ENCODE peak calls at places on chromosomes 3 and 15, in eight cellular contexts. One of them, this sample, is unnamed.
A peak's percentile ranks its signal among the peaks of the same experiment; 100 is the strongest.

GRCh38 chr3:128768471-128768870 is 42.5 kb downstream of the RAB7A start:
- DNase-seq in IMR-90: no peak
- DNase-seq in body of pancreas: no peak
- DNase-seq in transverse colon: no peak
- DNase-seq in ovary: no peak
- DNase-seq in upper lobe of left lung: no peak
- DNase-seq in spleen: no peak
- DNase-seq in heart left ventricle: no peak
- DNase-seq in this sample: no peak

GRCh38 chr3:196563721-196564225 is 4.6 kb downstream of the WDR53 start:
- DNase-seq in spleen: no peak
- DNase-seq in transverse colon: no peak
- DNase-seq in heart left ventricle: no peak
- DNase-seq in IMR-90: peak; percentile 34
- DNase-seq in ovary: no peak
- DNase-seq in body of pancreas: no peak
- DNase-seq in upper lobe of left lung: no peak
- DNase-seq in this sample: no peak

GRCh38 chr15:77568960-77569646 is 63.6 kb downstream of the LINGO1 start:
- DNase-seq in ovary: peak; percentile 76
- DNase-seq in transverse colon: no peak
- DNase-seq in heart left ventricle: no peak
- DNase-seq in spleen: no peak
- DNase-seq in IMR-90: peak; percentile 11
- DNase-seq in upper lobe of left lung: no peak
- DNase-seq in body of pancreas: no peak
- DNase-seq in this sample: no peak

GRCh38 chr3:45135959-45136358 is 10.2 kb downstream of the CDCP1 start:
- DNase-seq in heart left ventricle: no peak
- DNase-seq in IMR-90: peak; percentile 41
- DNase-seq in transverse colon: no peak
- DNase-seq in body of pancreas: no peak
- DNase-seq in ovary: no peak
- DNase-seq in spleen: no peak
- DNase-seq in upper lobe of left lung: no peak
- DNase-seq in this sample: no peak

GRCh38 chr3:130960139-130960779 is 66.4 kb downstream of the ASTE1 start:
- DNase-seq in spleen: no peak
- DNase-seq in transverse colon: no peak
- DNase-seq in heart left ventricle: no peak
- DNase-seq in upper lobe of left lung: no peak
- DNase-seq in IMR-90: peak; percentile 56
- DNase-seq in ovary: no peak
- DNase-seq in body of pancreas: no peak
- DNase-seq in this sample: no peak

GRCh38 chr3:35602395-35602936 is 36.9 kb upstream of the ARPP21 start:
- DNase-seq in ovary: no peak
- DNase-seq in IMR-90: no peak
- DNase-seq in heart left ventricle: no peak
- DNase-seq in upper lobe of left lung: no peak
- DNase-seq in transverse colon: no peak
- DNase-seq in body of pancreas: no peak
- DNase-seq in spleen: no peak
- DNase-seq in this sample: no peak

GRCh38 chr15:78335985-78336384 is 4.2 kb upstream of the CRABP1 start:
- DNase-seq in spleen: peak; percentile 14
- DNase-seq in heart left ventricle: no peak
- DNase-seq in body of pancreas: no peak
- DNase-seq in IMR-90: no peak
- DNase-seq in transverse colon: no peak
- DNase-seq in upper lobe of left lung: no peak
- DNase-seq in ovary: no peak
- DNase-seq in this sample: no peak

GRCh38 chr3:41574900-41575299 is 375.6 kb downstream of the CTNNB1 start:
- DNase-seq in upper lobe of left lung: no peak
- DNase-seq in IMR-90: no peak
- DNase-seq in spleen: no peak
- DNase-seq in body of pancreas: no peak
- DNase-seq in heart left ventricle: no peak
- DNase-seq in ovary: no peak
- DNase-seq in transverse colon: no peak
- DNase-seq in this sample: no peak

GRCh38 chr3:194875581-194876402 is 190.1 kb downstream of the FAM43A start:
- DNase-seq in heart left ventricle: no peak
- DNase-seq in transverse colon: no peak
- DNase-seq in spleen: no peak
- DNase-seq in upper lobe of left lung: no peak
- DNase-seq in IMR-90: no peak
- DNase-seq in ovary: no peak
- DNase-seq in body of pancreas: no peak
- DNase-seq in this sample: peak; percentile 29

GRCh38 chr3:146469206-146470017 is at the start of gene PLSCR2:
- DNase-seq in body of pancreas: peak; percentile 89
- DNase-seq in ovary: peak; percentile 67
- DNase-seq in IMR-90: no peak
- DNase-seq in upper lobe of left lung: peak; percentile 88
- DNase-seq in transverse colon: peak; percentile 83
- DNase-seq in spleen: peak; percentile 95
- DNase-seq in heart left ventricle: peak; percentile 69
- DNase-seq in this sample: peak; percentile 85

GRCh38 chr15:39242345-39242744 is 338.5 kb upstream of the THBS1 start:
- DNase-seq in ovary: no peak
- DNase-seq in upper lobe of left lung: no peak
- DNase-seq in transverse colon: no peak
- DNase-seq in IMR-90: peak; percentile 47
- DNase-seq in heart left ventricle: no peak
- DNase-seq in body of pancreas: no peak
- DNase-seq in spleen: no peak
- DNase-seq in this sample: no peak

GRCh38 chr15:90838066-90838465 is 30.3 kb upstream of the FURIN start:
- DNase-seq in heart left ventricle: no peak
- DNase-seq in IMR-90: no peak
- DNase-seq in ovary: no peak
- DNase-seq in spleen: peak; percentile 87
- DNase-seq in transverse colon: peak; percentile 33
- DNase-seq in upper lobe of left lung: no peak
- DNase-seq in body of pancreas: no peak
- DNase-seq in this sample: no peak

GRCh38 chr3:52053307-52054304 is 2.8 kb downstream of the DUSP7 start:
- DNase-seq in spleen: peak; percentile 84
- DNase-seq in transverse colon: no peak
- DNase-seq in IMR-90: peak; percentile 29
- DNase-seq in upper lobe of left lung: no peak
- DNase-seq in ovary: peak; percentile 44
- DNase-seq in heart left ventricle: no peak
- DNase-seq in body of pancreas: peak; percentile 17
- DNase-seq in this sample: no peak

GRCh38 chr3:39637807-39638206 is 170.3 kb downstream of the MOBP start:
- DNase-seq in spleen: no peak
- DNase-seq in upper lobe of left lung: no peak
- DNase-seq in transverse colon: no peak
- DNase-seq in IMR-90: peak; percentile 48
- DNase-seq in heart left ventricle: no peak
- DNase-seq in ovary: no peak
- DNase-seq in body of pancreas: no peak
- DNase-seq in this sample: no peak

GRCh38 chr3:190076138-190076537 is 44.6 kb downstream of the P3H2 start:
- DNase-seq in transverse colon: no peak
- DNase-seq in heart left ventricle: no peak
- DNase-seq in body of pancreas: no peak
- DNase-seq in spleen: no peak
- DNase-seq in ovary: no peak
- DNase-seq in IMR-90: peak; percentile 21
- DNase-seq in upper lobe of left lung: no peak
- DNase-seq in this sample: no peak

GRCh38 chr3:128427175-128427857 is 39.4 kb downstream of the DNAJB8 start:
- DNase-seq in spleen: no peak
- DNase-seq in transverse colon: no peak
- DNase-seq in ovary: no peak
- DNase-seq in upper lobe of left lung: peak; percentile 39
- DNase-seq in heart left ventricle: no peak
- DNase-seq in IMR-90: no peak
- DNase-seq in body of pancreas: no peak
- DNase-seq in this sample: no peak

GRCh38 chr3:71454513-71455423 is 128.8 kb downstream of the FOXP1 start:
- DNase-seq in spleen: no peak
- DNase-seq in body of pancreas: no peak
- DNase-seq in transverse colon: no peak
- DNase-seq in ovary: no peak
- DNase-seq in IMR-90: no peak
- DNase-seq in heart left ventricle: no peak
- DNase-seq in upper lobe of left lung: no peak
- DNase-seq in this sample: no peak

GRCh38 chr3:175432338-175433025 is 573.3 kb downstream of the NAALADL2 start:
- DNase-seq in heart left ventricle: no peak
- DNase-seq in body of pancreas: no peak
- DNase-seq in upper lobe of left lung: no peak
- DNase-seq in spleen: no peak
- DNase-seq in transverse colon: no peak
- DNase-seq in IMR-90: peak; percentile 56
- DNase-seq in ovary: no peak
- DNase-seq in this sample: no peak

GRCh38 chr3:181879926-181880325 is 168.2 kb downstream of the SOX2 start:
- DNase-seq in spleen: no peak
- DNase-seq in upper lobe of left lung: no peak
- DNase-seq in ovary: no peak
- DNase-seq in body of pancreas: no peak
- DNase-seq in heart left ventricle: no peak
- DNase-seq in transverse colon: no peak
- DNase-seq in IMR-90: no peak
- DNase-seq in this sample: no peak

GRCh38 chr3:15636028-15636709 is 34.6 kb downstream of the BTD start:
- DNase-seq in spleen: no peak
- DNase-seq in upper lobe of left lung: no peak
- DNase-seq in IMR-90: peak; percentile 96
- DNase-seq in ovary: no peak
- DNase-seq in body of pancreas: no peak
- DNase-seq in transverse colon: no peak
- DNase-seq in heart left ventricle: no peak
- DNase-seq in this sample: no peak

GRCh38 chr15:85527907-85528306 is 147.5 kb downstream of the AKAP13 start:
- DNase-seq in ovary: no peak
- DNase-seq in body of pancreas: no peak
- DNase-seq in IMR-90: peak; percentile 90
- DNase-seq in upper lobe of left lung: no peak
- DNase-seq in transverse colon: no peak
- DNase-seq in spleen: no peak
- DNase-seq in heart left ventricle: no peak
- DNase-seq in this sample: no peak

GRCh38 chr3:138939563-138940241 is 7.2 kb downstream of the FOXL2 start:
- DNase-seq in transverse colon: no peak
- DNase-seq in spleen: no peak
- DNase-seq in heart left ventricle: no peak
- DNase-seq in IMR-90: no peak
- DNase-seq in upper lobe of left lung: peak; percentile 82
- DNase-seq in ovary: peak; percentile 54
- DNase-seq in body of pancreas: no peak
- DNase-seq in this sample: no peak

GRCh38 chr15:93895976-93896770 is 335.2 kb upstream of the MCTP2 start:
- DNase-seq in transverse colon: no peak
- DNase-seq in IMR-90: no peak
- DNase-seq in heart left ventricle: no peak
- DNase-seq in body of pancreas: no peak
- DNase-seq in upper lobe of left lung: no peak
- DNase-seq in ovary: no peak
- DNase-seq in spleen: no peak
- DNase-seq in this sample: no peak

GRCh38 chr15:98957655-98958054 is 49.9 kb downstream of the PGPEP1L start:
- DNase-seq in body of pancreas: no peak
- DNase-seq in spleen: no peak
- DNase-seq in heart left ventricle: no peak
- DNase-seq in upper lobe of left lung: no peak
- DNase-seq in IMR-90: no peak
- DNase-seq in ovary: no peak
- DNase-seq in transverse colon: no peak
- DNase-seq in this sample: no peak

GRCh38 chr15:98956796-98957553 is 50.6 kb downstream of the PGPEP1L start:
- DNase-seq in transverse colon: no peak
- DNase-seq in body of pancreas: no peak
- DNase-seq in upper lobe of left lung: peak; percentile 74
- DNase-seq in ovary: no peak
- DNase-seq in IMR-90: no peak
- DNase-seq in spleen: peak; percentile 75
- DNase-seq in heart left ventricle: no peak
- DNase-seq in this sample: peak; percentile 62

GRCh38 chr15:98954411-98954810 is 53.2 kb downstream of the PGPEP1L start:
- DNase-seq in spleen: no peak
- DNase-seq in ovary: peak; percentile 69
- DNase-seq in upper lobe of left lung: no peak
- DNase-seq in IMR-90: peak; percentile 88
- DNase-seq in heart left ventricle: peak; percentile 76
- DNase-seq in transverse colon: peak; percentile 60
- DNase-seq in body of pancreas: no peak
- DNase-seq in this sample: no peak

GRCh38 chr15:98955331-98955730 is 52.3 kb downstream of the PGPEP1L start:
- DNase-seq in heart left ventricle: peak; percentile 69
- DNase-seq in spleen: peak; percentile 57
- DNase-seq in IMR-90: no peak
- DNase-seq in body of pancreas: no peak
- DNase-seq in ovary: peak; percentile 56
- DNase-seq in transverse colon: no peak
- DNase-seq in upper lobe of left lung: no peak
- DNase-seq in this sample: peak; percentile 65

GRCh38 chr15:98955980-98956723 is 51.4 kb downstream of the PGPEP1L start:
- DNase-seq in ovary: no peak
- DNase-seq in body of pancreas: no peak
- DNase-seq in upper lobe of left lung: no peak
- DNase-seq in transverse colon: no peak
- DNase-seq in IMR-90: no peak
- DNase-seq in heart left ventricle: no peak
- DNase-seq in spleen: peak; percentile 81
- DNase-seq in this sample: no peak
- H3K36me3 ChIP-seq in ovary: no peaks in the 10 kb centered on the region
- H3K36me3 ChIP-seq in body of pancreas: no peaks in the 10 kb centered on the region
- H3K36me3 ChIP-seq in upper lobe of left lung: peaks cover 71% of the 10 kb centered on the region
- H3K36me3 ChIP-seq in transverse colon: no peaks in the 10 kb centered on the region
- H3K36me3 ChIP-seq in IMR-90: peaks cover 67% of the 10 kb centered on the region
- H3K36me3 ChIP-seq in heart left ventricle: peaks cover 48% of the 10 kb centered on the region
- H3K36me3 ChIP-seq in spleen: peaks cover 41% of the 10 kb centered on the region
- H3K36me3 ChIP-seq in this sample: peaks cover 70% of the 10 kb centered on the region

GRCh38 chr3:95088464-95088863 is 1025.6 kb downstream of the NSUN3 start:
- DNase-seq in transverse colon: no peak
- DNase-seq in spleen: no peak
- DNase-seq in body of pancreas: no peak
- DNase-seq in ovary: no peak
- DNase-seq in IMR-90: no peak
- DNase-seq in upper lobe of left lung: no peak
- DNase-seq in heart left ventricle: no peak
- DNase-seq in this sample: no peak
- TF ChIP-seq POLR2A in transverse colon: no peak
- TF ChIP-seq POLR2A in spleen: no peak
- TF ChIP-seq POLR2A in body of pancreas: no peak
- TF ChIP-seq POLR2A in ovary: no peak
- TF ChIP-seq POLR2A in IMR-90: no peak
- TF ChIP-seq POLR2A in upper lobe of left lung: no peak
- TF ChIP-seq POLR2A in heart left ventricle: no peak
- TF ChIP-seq POLR2A in this sample: no peak

GRCh38 chr3:122913539-122914100 is 113.9 kb downstream of the SEMA5B start:
- DNase-seq in body of pancreas: no peak
- DNase-seq in IMR-90: no peak
- DNase-seq in ovary: no peak
- DNase-seq in transverse colon: no peak
- DNase-seq in spleen: peak; percentile 70
- DNase-seq in upper lobe of left lung: peak; percentile 71
- DNase-seq in heart left ventricle: no peak
- DNase-seq in this sample: no peak
- H3K36me3 ChIP-seq in body of pancreas: no peaks in the 10 kb centered on the region
- H3K36me3 ChIP-seq in IMR-90: no peaks in the 10 kb centered on the region
- H3K36me3 ChIP-seq in ovary: no peaks in the 10 kb centered on the region
- H3K36me3 ChIP-seq in transverse colon: no peaks in the 10 kb centered on the region
- H3K36me3 ChIP-seq in spleen: no peaks in the 10 kb centered on the region
- H3K36me3 ChIP-seq in upper lobe of left lung: no peaks in the 10 kb centered on the region
- H3K36me3 ChIP-seq in heart left ventricle: no peaks in the 10 kb centered on the region
- H3K36me3 ChIP-seq in this sample: no peaks in the 10 kb centered on the region

GRCh38 chr3:12841085-12841969 is at the start of gene RPL32:
- DNase-seq in heart left ventricle: peak; percentile 92
- DNase-seq in upper lobe of left lung: peak; percentile 87
- DNase-seq in spleen: peak; percentile 95
- DNase-seq in ovary: peak; percentile 89
- DNase-seq in IMR-90: peak; percentile 96
- DNase-seq in body of pancreas: peak; percentile 87
- DNase-seq in transverse colon: peak; percentile 89
- DNase-seq in this sample: peak; percentile 94
- TF ChIP-seq POLR2A in heart left ventricle: peak; percentile 79
- TF ChIP-seq POLR2A in upper lobe of left lung: peak; percentile 89
- TF ChIP-seq POLR2A in spleen: peak; percentile 81
- TF ChIP-seq POLR2A in ovary: peak; percentile 85
- TF ChIP-seq POLR2A in IMR-90: peak; percentile 98
- TF ChIP-seq POLR2A in body of pancreas: peak; percentile 92
- TF ChIP-seq POLR2A in transverse colon: peak; percentile 88
- TF ChIP-seq POLR2A in this sample: peak; percentile 91